ENCODE peak calls at places on chromosomes 1 and 21, in nine cellular contexts. A is stimulated activated CD4-positive, alpha-beta T cell treated with anti-CD3 and anti-CD28 coated beads, Interleukin-4, amount 100 ng/mL, for 4 hours; M is effector CD4-positive, alpha-beta T cell; W is lower leg skin; U is activated naive CD4-positive, alpha-beta T cell; H is activated naive CD8-positive, alpha-beta T cell treated with anti-CD3 and anti-CD28 coated beads, Interleukin-2, amount 50 U/mL, for 16 hours; P is MM.1S; E is activated T-helper 1 cell treated with anti-CD3 and anti-CD28 coated beads, Interleukin-12 subunit alpha, Interleukin-12 subunit beta, Interleukin-2, Interleukin-4 antibody, amounts not matched to agents 30 ng/mL and 10 ng/mL and 1 ng/mL, durations not matched to agents 14 hours and 24 hours and 36 hours; Y is Calu3. G is an unnamed sample.

GRCh38 chr1:179541774-179542173 is 34.0 kb downstream of the NPHS2 start:
- DNase-seq in W (no peak), E (no peak), P (no peak), A (no peak), M (no peak), U (no peak), Y (no peak), H (no peak), G (no peak)

GRCh38 chr1:60281360-60281932 is 207.9 kb upstream of the C1orf87 start:
- DNase-seq in W (peak), M (no peak), A (no peak), H (no peak), U (no peak), Y (peak), E (no peak), P (peak), G (peak)

GRCh38 chr1:228463559-228464455 is 23.4 kb upstream of the RNF187 start:
- DNase-seq in E (peak), U (no peak), H (no peak), M (peak), Y (peak), P (peak), W (peak), A (peak), G (peak)

GRCh38 chr1:55478742-55479141 is 263.6 kb upstream of the USP24 start:
- DNase-seq in E (no peak), A (no peak), W (no peak), Y (no peak), H (no peak), P (peak), U (no peak), M (no peak), G (peak)

GRCh38 chr21:43811262-43812105 is 22.1 kb downstream of the RRP1 start:
- DNase-seq in W (no peak), H (no peak), U (no peak), Y (no peak), M (no peak), E (no peak), A (no peak), P (no peak), G (no peak)

GRCh38 chr1:159921251-159921650 is 4.1 kb downstream of the TAGLN2 start:
- DNase-seq in W (no peak), E (peak), U (no peak), Y (no peak), H (no peak), M (no peak), P (peak), A (no peak), G (peak)

GRCh38 chr21:42068256-42068545 is 2.9 kb upstream of the UMODL1 start:
- DNase-seq in H (no peak), A (no peak), M (no peak), W (no peak), P (no peak), E (no peak), Y (no peak), U (no peak), G (no peak)

GRCh38 chr1:61975621-61976020 is 219.0 kb upstream of the L1TD1 start:
- DNase-seq in Y (no peak), A (no peak), H (no peak), E (no peak), P (no peak), W (no peak), M (no peak), U (no peak), G (no peak)

GRCh38 chr1:64766385-64766784 is 21.5 kb downstream of the RAVER2 start:
- DNase-seq in H (no peak), W (no peak), Y (no peak), A (no peak), P (no peak), U (no peak), M (no peak), E (no peak), G (no peak)

GRCh38 chr1:154749078-154749760 is 120.9 kb downstream of the KCNN3 start:
- DNase-seq in M (no peak), A (peak), W (no peak), E (no peak), H (no peak), P (peak), Y (peak), U (no peak), G (peak)

GRCh38 chr1:206606867-206607266 is 5.4 kb downstream of the EIF2D start:
- DNase-seq in P (peak), W (no peak), U (no peak), H (no peak), E (no peak), A (no peak), Y (peak), M (no peak), G (peak)

GRCh38 chr21:37207441-37208009 is 59.6 kb downstream of the VPS26C start:
- DNase-seq in A (no peak), U (no peak), W (no peak), H (no peak), E (no peak), P (peak), Y (peak), M (no peak), G (peak)

GRCh38 chr21:35303085-35303484 is 254.0 kb upstream of the RUNX1 start:
- DNase-seq in H (no peak), U (no peak), E (no peak), Y (no peak), W (no peak), M (no peak), A (no peak), P (no peak), G (no peak)

GRCh38 chr1:26287033-26287711 is 7.3 kb downstream of the SH3BGRL3 start:
- DNase-seq in U (no peak), H (no peak), A (peak), P (peak), W (no peak), M (peak), E (peak), Y (no peak), G (peak)

GRCh38 chr1:189103956-189104355 is 1373.7 kb downstream of the BRINP3 start:
- DNase-seq in A (no peak), E (no peak), M (no peak), Y (no peak), W (no peak), H (no peak), P (no peak), U (no peak), G (no peak)

GRCh38 chr1:56414728-56415224 is 164.6 kb downstream of the PLPP3 start:
- DNase-seq in M (no peak), E (no peak), H (no peak), Y (peak), W (no peak), U (no peak), A (no peak), P (no peak), G (no peak)

GRCh38 chr1:85283475-85284199 is 7.2 kb upstream of the BCL10 start:
- DNase-seq in A (no peak), Y (peak), W (no peak), H (no peak), M (no peak), E (no peak), P (no peak), U (no peak), G (no peak)

GRCh38 chr1:56811331-56811730 is 7.9 kb downstream of the FYB2 start:
- DNase-seq in H (no peak), M (no peak), U (no peak), A (no peak), W (no peak), E (no peak), P (no peak), Y (peak), G (no peak)

GRCh38 chr1:156897078-156897825 is 3.7 kb downstream of the PEAR1 start:
- DNase-seq in P (no peak), U (no peak), M (no peak), W (no peak), Y (no peak), H (no peak), A (no peak), E (no peak), G (no peak)

GRCh38 chr1:109793486-109794318 is 30.0 kb upstream of the EPS8L3 start:
- DNase-seq in A (peak), W (peak), P (no peak), U (no peak), M (peak), E (no peak), Y (peak), H (no peak), G (no peak)

GRCh38 chr1:194103516-194104246 is 917.3 kb upstream of the B3GALT2 start:
- DNase-seq in A (no peak), W (no peak), E (no peak), U (no peak), P (no peak), H (no peak), M (no peak), Y (no peak), G (no peak)

GRCh38 chr1:228089520-228090380 is 7.2 kb downstream of the ARF1 start:
- DNase-seq in U (no peak), Y (no peak), E (no peak), P (no peak), A (no peak), W (no peak), H (no peak), M (no peak), G (no peak)

GRCh38 chr1:93846929-93847810 is 31.8 kb downstream of the DNTTIP2 start:
- DNase-seq in W (peak), A (peak), E (peak), H (peak), Y (peak), U (peak), M (peak), P (peak), G (peak)